ENCODE peak calls at places on chromosomes 12 and 14, in seven cellular contexts. P is EL; J is GM13976; Z is central memory CD8-positive, alpha-beta T cell; I is lower leg skin; W is psoas muscle; K is KG1. X is an unnamed sample.

GRCh38 chr12:90245396-90245795 is 536.8 kb upstream of the ATP2B1 start:
- DNase-seq in P (no peak), J (no peak), Z (no peak), I (no peak), W (no peak), K (no peak), X (no peak)

GRCh38 chr12:104859144-104859543 is 98.9 kb downstream of the SLC41A2 start:
- DNase-seq in P (peak), J (no peak), Z (no peak), I (no peak), W (no peak), K (no peak), X (no peak)

GRCh38 chr12:131434208-131435125 is 276.4 kb upstream of the SFSWAP start:
- DNase-seq in P (no peak), J (no peak), Z (no peak), I (peak), W (no peak), K (no peak), X (no peak)

GRCh38 chr12:32558941-32559340 is 120.2 kb upstream of the DNM1L start:
- DNase-seq in P (peak), J (peak), Z (no peak), I (no peak), W (no peak), K (no peak), X (no peak)

GRCh38 chr12:29552324-29552927 is 54.9 kb upstream of the OVCH1 start:
- DNase-seq in P (peak), J (peak), Z (peak), I (peak), W (peak), K (no peak), X (peak)

GRCh38 chr12:52063986-52064649 is 5.7 kb upstream of the ATG101 start:
- DNase-seq in P (peak), J (no peak), Z (no peak), I (no peak), W (peak), K (no peak), X (no peak)

GRCh38 chr14:35117112-35117511 is 4.7 kb downstream of the PPP2R3C start:
- DNase-seq in P (no peak), J (no peak), Z (no peak), I (no peak), W (no peak), K (no peak), X (no peak)

GRCh38 chr14:61491876-61492440 is 170.6 kb downstream of the PRKCH start:
- DNase-seq in P (no peak), J (no peak), Z (no peak), I (no peak), W (no peak), K (no peak), X (no peak)

GRCh38 chr14:77848031-77848430 is 48.1 kb downstream of the ADCK1 start:
- DNase-seq in P (peak), J (no peak), Z (no peak), I (no peak), W (no peak), K (no peak), X (no peak)

GRCh38 chr14:99806040-99806439 is 12.8 kb downstream of the EML1 start:
- DNase-seq in P (no peak), J (no peak), Z (no peak), I (peak), W (no peak), K (no peak), X (no peak)

GRCh38 chr14:97762386-97762785 is 965.2 kb downstream of the VRK1 start:
- DNase-seq in P (no peak), J (no peak), Z (no peak), I (no peak), W (no peak), K (no peak), X (no peak)

GRCh38 chr14:104393199-104393897 is 186.2 kb upstream of the C14orf180 start:
- DNase-seq in P (no peak), J (peak), Z (no peak), I (peak), W (no peak), K (no peak), X (no peak)

GRCh38 chr12:126384029-126384564 is 1318.9 kb downstream of the AACS start:
- DNase-seq in P (no peak), J (no peak), Z (no peak), I (no peak), W (no peak), K (no peak), X (no peak)

GRCh38 chr14:92660571-92660970 is 87.9 kb downstream of the LGMN start:
- DNase-seq in P (no peak), J (no peak), Z (no peak), I (no peak), W (no peak), K (no peak), X (no peak)

GRCh38 chr14:88599761-88600439 is 37.1 kb downstream of the ZC3H14 start:
- DNase-seq in P (no peak), J (peak), Z (no peak), I (no peak), W (no peak), K (no peak), X (no peak)

GRCh38 chr14:104974665-104975390 is 3.3 kb downstream of the AHNAK2 start:
- DNase-seq in P (no peak), J (no peak), Z (no peak), I (no peak), W (no peak), K (no peak), X (no peak)

GRCh38 chr12:14058717-14059116 is 77.3 kb upstream of the GRIN2B start:
- DNase-seq in P (no peak), J (no peak), Z (no peak), I (no peak), W (no peak), K (no peak), X (no peak)

GRCh38 chr12:100826323-100826722 is 31.7 kb downstream of the ANO4 start:
- DNase-seq in P (peak), J (no peak), Z (no peak), I (no peak), W (peak), K (no peak), X (peak)

GRCh38 chr12:2633825-2634200 is 161.0 kb upstream of the FKBP4 start:
- DNase-seq in P (no peak), J (no peak), Z (no peak), I (no peak), W (no peak), K (no peak), X (no peak)

GRCh38 chr12:57894577-57895292 is 46.6 kb upstream of the ATP23 start:
- DNase-seq in P (no peak), J (no peak), Z (no peak), I (no peak), W (no peak), K (no peak), X (no peak)

GRCh38 chr12:126033746-126034145 is 968.5 kb downstream of the AACS start:
- DNase-seq in P (no peak), J (no peak), Z (no peak), I (no peak), W (no peak), K (no peak), X (no peak)

GRCh38 chr12:26341481-26341880 is 146.1 kb downstream of the SSPN start:
- DNase-seq in P (no peak), J (no peak), Z (no peak), I (no peak), W (no peak), K (no peak), X (no peak)

GRCh38 chr14:23984891-23985607 is 3.7 kb upstream of the DHRS4L2 start:
- DNase-seq in P (peak), J (no peak), Z (no peak), I (no peak), W (no peak), K (no peak), X (no peak)

X was measured in T-helper 9 cell.